ENCODE peak calls at places on chromosomes 11 and 22, in seven cellular contexts. A is IMR-90; Q is CD8-positive, alpha-beta T cell; D is H9; T is right cardiac atrium; C is A549; H is left ventricle myocardium inferior. V is an unnamed sample. For H3K4me1, the result is how much of the 10 kb centered on the place peaks cover.

GRCh38 chr11:65530157-65530496 is 5.2 kb downstream of the SCYL1 start:
- DNase-seq in A (no peak), Q (peak), D (no peak), T (peak), C (no peak), H (no peak), V (no peak)

GRCh38 chr11:75160880-75161279 is 10.0 kb downstream of the SLCO2B1 start:
- DNase-seq in A (no peak), Q (no peak), D (no peak), T (no peak), C (no peak), H (no peak), V (no peak)

GRCh38 chr11:102234779-102235439 is 82.4 kb upstream of the BIRC3 start:
- DNase-seq in A (no peak), Q (no peak), D (no peak), T (no peak), C (no peak), H (no peak), V (no peak)

GRCh38 chr11:114621072-114621471 is 25.5 kb upstream of the NXPE4 start:
- DNase-seq in A (no peak), Q (no peak), D (no peak), T (no peak), C (no peak), H (no peak), V (no peak)

GRCh38 chr11:67562951-67563350 is 20.7 kb upstream of the GSTP1 start:
- DNase-seq in A (no peak), Q (no peak), D (no peak), T (no peak), C (no peak), H (no peak), V (no peak)

GRCh38 chr11:120267319-120267718 is 27.4 kb downstream of the POU2F3 start:
- DNase-seq in A (no peak), Q (no peak), D (no peak), T (no peak), C (no peak), H (no peak), V (no peak)

GRCh38 chr11:32137263-32137662 is 46.4 kb downstream of the RCN1 start:
- DNase-seq in A (peak), Q (no peak), D (no peak), T (no peak), C (peak), H (no peak), V (no peak)

GRCh38 chr11:134071766-134072403 is 3.0 kb downstream of the JAM3 start:
- DNase-seq in A (peak), Q (no peak), D (no peak), T (no peak), C (no peak), H (no peak), V (no peak)

GRCh38 chr11:128867277-128867676 is at the start of gene KCNJ1:
- DNase-seq in A (no peak), Q (no peak), D (no peak), T (no peak), C (no peak), H (no peak), V (no peak)

GRCh38 chr22:17980638-17981051 is 43.7 kb downstream of the MICAL3 start:
- DNase-seq in A (peak), Q (peak), D (no peak), T (peak), C (no peak), H (peak), V (peak)

GRCh38 chr11:121716060-121716459 is 263.3 kb upstream of the SORL1-AS1 start:
- DNase-seq in A (peak), Q (no peak), D (no peak), T (no peak), C (no peak), H (no peak), V (no peak)

GRCh38 chr11:126337472-126338241 is 17.8 kb upstream of the ST3GAL4 start:
- DNase-seq in A (no peak), Q (no peak), D (no peak), T (peak), C (no peak), H (no peak), V (no peak)

GRCh38 chr11:128521697-128522062 is 65.7 kb downstream of the ETS1 start:
- DNase-seq in A (no peak), Q (peak), D (no peak), T (peak), C (no peak), H (no peak), V (no peak)

GRCh38 chr11:110599207-110599606 is 113.0 kb downstream of the ARHGAP20 start:
- DNase-seq in A (no peak), Q (no peak), D (no peak), T (no peak), C (no peak), H (no peak), V (no peak)

GRCh38 chr11:5809905-5810792 is 1.4 kb downstream of the OR52N2 start:
- DNase-seq in A (no peak), Q (no peak), D (no peak), T (no peak), C (no peak), H (no peak), V (no peak)

GRCh38 chr22:20885017-20885556 is 26.3 kb downstream of the SNAP29 start:
- DNase-seq in A (no peak), Q (no peak), D (no peak), T (no peak), C (no peak), H (no peak), V (no peak)

DNA sequence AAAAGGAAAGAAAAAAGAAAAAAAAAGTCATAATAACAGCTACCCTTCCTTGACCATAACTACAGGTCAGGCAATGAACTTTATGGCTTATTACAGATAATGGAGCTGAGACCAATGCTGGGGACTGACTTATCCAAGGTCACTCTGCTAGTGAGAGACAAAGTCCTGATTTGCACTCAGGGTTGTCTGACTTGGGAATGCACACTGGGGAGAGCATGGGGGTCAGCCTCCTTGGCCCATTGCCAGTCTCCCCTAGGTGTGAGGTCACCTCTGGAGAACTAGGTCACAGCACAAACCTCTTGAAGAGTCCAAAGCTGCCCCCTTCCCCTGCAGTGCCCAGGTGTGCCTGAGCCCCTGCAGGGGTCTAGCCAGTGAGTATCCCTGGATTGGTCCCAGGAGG is 5.3 kb upstream of the CDC42EP1 start:
- DNase-seq in A (no peak), Q (no peak), D (no peak), T (peak), C (no peak), H (no peak), V (no peak)
- H3K4me1 ChIP-seq in A (under half), Q (under half), D (under half), T (under half), C (under half), H (half or more), V (half or more)

DNA sequence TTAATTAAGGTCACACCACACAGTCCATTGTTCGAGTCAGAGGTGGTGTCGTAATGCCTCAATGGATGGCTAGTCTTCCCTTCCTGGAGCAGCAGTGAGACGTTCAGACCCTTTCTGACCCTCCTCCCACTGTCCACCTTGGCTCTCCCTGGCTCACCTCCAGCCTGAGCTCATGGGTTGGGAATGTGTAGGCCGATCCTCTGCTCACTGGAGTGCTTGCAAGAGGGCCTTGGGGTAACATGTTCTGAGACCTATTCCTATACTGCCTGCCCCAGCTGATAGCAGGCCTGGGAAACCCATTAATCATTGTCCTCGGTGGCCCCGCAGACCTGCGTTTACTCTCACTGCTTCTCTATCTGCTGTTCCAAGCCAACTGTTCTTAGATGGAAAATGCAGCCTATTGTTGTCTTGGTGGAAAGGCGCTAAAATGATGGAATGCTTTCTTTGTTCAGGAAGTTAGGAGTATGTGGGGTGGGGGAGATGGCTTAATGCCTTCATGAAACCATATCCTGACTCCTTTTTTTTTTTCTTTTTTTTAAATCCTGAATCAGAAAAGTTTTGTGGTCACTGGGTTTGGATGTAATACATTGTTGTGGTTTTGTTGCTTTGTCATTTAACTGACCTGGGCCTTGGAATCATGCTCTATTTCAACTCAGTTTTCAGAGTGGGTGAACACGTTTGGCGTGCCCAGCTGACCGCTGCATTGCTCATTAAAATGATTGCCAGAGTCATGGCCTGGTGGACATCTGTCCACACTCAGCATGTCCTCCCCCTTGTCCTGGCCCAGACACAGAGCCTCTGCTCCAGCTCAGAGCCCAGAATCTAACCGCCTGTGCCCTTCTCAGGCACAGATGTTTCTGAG is 72.5 kb downstream of the MICAL2 start:
- DNase-seq in A (peak), Q (no peak), D (no peak), T (peak), C (peak), H (peak), V (no peak)
- H3K4me1 ChIP-seq in A (half or more), Q (under half), D (under half), T (under half), C (half or more), H (half or more), V (under half)

DNA sequence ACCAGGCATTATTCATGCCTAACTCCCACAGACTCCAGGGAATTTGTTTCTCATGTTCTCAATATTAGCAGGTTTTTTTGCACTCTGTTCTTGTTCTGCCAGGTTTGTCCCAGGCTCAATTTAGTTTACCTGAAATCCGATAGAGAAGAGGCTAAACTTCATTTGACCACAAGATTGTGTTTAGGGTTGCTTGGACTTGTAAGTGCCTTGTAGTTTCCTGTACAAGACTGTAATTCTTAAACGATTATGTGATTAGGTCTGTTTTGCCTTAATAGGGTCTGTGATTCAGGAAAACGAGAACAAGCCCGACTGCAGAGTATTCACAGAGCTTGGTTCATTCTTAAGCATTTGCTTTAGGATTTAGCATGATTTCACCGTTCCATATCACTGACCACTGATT is 1.8 kb downstream of the PRSS23 start:
- DNase-seq in A (no peak), Q (no peak), D (no peak), T (no peak), C (no peak), H (no peak), V (no peak)
- H3K4me1 ChIP-seq in A (under half), Q (under half), D (under half), T (under half), C (half or more), H (under half), V (half or more)

DNA sequence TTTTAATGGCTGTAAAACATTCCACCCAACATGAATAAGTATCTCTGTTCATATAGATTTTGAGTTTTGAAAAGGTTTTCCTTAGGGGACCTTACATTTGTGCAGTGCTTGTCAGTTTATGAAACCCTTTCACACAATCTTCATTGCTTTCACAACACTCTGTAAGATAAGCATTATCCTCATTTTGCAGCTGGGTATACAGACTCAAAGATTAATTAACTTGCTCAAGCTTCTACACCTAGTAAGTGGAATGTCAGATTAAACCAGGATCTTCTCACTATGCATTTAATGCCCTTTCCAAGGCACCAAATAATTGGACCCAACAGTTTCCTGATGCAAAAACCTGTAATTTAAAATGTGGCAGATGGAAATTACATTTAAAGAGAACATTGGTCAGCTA is 11.6 kb upstream of the GAB2 start:
- DNase-seq in A (no peak), Q (no peak), D (no peak), T (no peak), C (no peak), H (no peak), V (no peak)
- H3K4me1 ChIP-seq in A (under half), Q (under half), D (under half), T (under half), C (under half), H (under half), V (under half)

GRCh38 chr22:42904049-42904448 is 47.0 kb upstream of the ARFGAP3 start:
- DNase-seq in A (no peak), Q (no peak), D (no peak), T (peak), C (no peak), H (no peak), V (no peak)
- H3K4me1 ChIP-seq in A (under half), Q (under half), D (under half), T (under half), C (under half), H (half or more), V (half or more)

GRCh38 chr11:45915446-45915845 is 2.2 kb downstream of the PEX16 start:
- DNase-seq in A (no peak), Q (no peak), D (no peak), T (peak), C (no peak), H (no peak), V (no peak)

GRCh38 chr11:45917623-45918330 is at the start of gene PEX16:
- DNase-seq in A (peak), Q (peak), D (peak), T (peak), C (peak), H (peak), V (peak)

GRCh38 chr11:45918331-45918941 is 759 bp upstream of the PEX16 start:
- DNase-seq in A (peak), Q (peak), D (peak), T (peak), C (peak), H (peak), V (peak)

GRCh38 chr11:45919276-45919675 is 1.6 kb upstream of the PEX16 start:
- DNase-seq in A (no peak), Q (no peak), D (no peak), T (peak), C (no peak), H (no peak), V (no peak)

DNA sequence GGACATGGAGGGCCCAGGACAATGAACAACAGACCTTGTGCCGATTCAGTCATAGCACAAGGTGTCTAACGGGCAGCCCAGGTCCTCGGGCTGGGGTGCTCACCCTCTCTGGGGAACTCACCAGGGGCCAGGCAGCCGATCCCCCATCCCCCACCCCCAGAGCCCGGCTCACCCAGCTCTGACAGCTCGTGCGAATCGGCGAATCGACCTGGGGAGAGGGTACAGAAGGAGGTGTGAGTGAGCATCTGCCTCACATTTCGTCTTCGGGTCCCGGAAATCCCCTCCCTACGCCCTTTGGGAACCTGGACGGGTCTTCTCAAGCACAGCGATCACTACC is 423 bp downstream of the PEX16 start:
- DNase-seq in A (no peak), Q (no peak), D (no peak), T (peak), C (no peak), H (no peak), V (no peak)
- H3K4me1 ChIP-seq in A (under half), Q (under half), D (under half), T (under half), C (under half), H (under half), V (under half)

DNA sequence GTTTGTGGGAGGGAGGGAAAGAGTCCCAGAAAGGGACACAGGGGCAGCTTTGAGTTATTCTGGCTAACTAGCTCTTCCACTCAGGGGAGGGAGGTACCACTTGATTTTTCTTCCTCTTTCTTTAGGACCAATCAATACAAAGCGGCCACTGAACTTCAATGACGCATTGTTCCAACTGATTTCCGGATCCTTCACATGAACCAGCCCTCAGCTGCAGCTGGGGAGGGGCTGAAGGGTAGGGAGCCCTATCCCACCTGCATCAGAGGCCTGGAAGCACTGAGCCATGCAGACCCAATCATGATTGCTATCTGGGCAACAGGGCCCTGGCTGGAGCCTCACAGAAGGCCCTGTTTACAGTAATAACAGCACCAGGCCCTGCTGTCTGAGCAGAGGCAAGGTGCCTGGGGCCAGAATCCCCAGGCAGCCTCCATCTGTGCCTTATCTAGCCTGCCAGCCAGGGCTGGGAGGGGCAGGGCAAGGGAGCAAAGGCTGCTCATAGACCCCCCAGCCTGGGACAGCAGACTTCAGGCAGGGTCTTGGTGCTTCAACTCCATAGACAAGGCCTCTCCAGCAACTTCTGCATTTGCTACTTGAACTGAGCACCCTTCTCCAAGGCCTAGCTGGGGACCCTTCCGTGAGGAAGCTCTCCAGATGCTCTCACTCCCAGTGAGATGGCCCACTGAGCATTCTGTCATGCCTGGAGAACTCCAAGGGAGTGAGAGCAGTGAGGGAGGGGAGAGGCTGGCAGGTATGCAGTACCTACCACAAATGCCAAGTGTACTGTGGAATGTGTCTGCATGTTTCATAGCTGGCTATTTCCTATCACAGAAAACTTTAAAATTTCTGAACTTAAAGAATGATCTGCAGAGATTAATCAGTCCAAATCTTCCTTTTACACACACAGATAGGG is 22.5 kb downstream of the CLPB start:
- DNase-seq in A (no peak), Q (no peak), D (no peak), T (no peak), C (no peak), H (no peak), V (no peak)
- H3K4me1 ChIP-seq in A (under half), Q (under half), D (under half), T (under half), C (under half), H (under half), V (under half)

GRCh38 chr22:23284504-23285033 is 104.3 kb downstream of the BCR start:
- DNase-seq in A (no peak), Q (no peak), D (no peak), T (no peak), C (no peak), H (no peak), V (no peak)
- H3K4me1 ChIP-seq in A (under half), Q (under half), D (under half), T (under half), C (under half), H (under half), V (under half)

GRCh38 chr11:3873712-3874349 is 18.4 kb downstream of the STIM1 start:
- DNase-seq in A (no peak), Q (no peak), D (no peak), T (no peak), C (no peak), H (no peak), V (no peak)
- H3K4me1 ChIP-seq in A (under half), Q (half or more), D (under half), T (under half), C (under half), H (under half), V (half or more)